ENCODE peak calls at places on chromosomes 12 and 14, in five cellular contexts. H, Q, S, A and B are unnamed samples.

GRCh38 chr12:58608711-58609110 is 311.6 kb downstream of the LRIG3 start:
- DNase-seq in Q (no peak), H (no peak), A (no peak), S (no peak), B (no peak)

GRCh38 chr14:32087173-32087861 is 10.2 kb downstream of the ARHGAP5 start:
- DNase-seq in Q (no peak), A (peak), S (no peak), H (peak), B (peak)

GRCh38 chr14:65813760-65814387 is 401.3 kb downstream of the FUT8 start:
- DNase-seq in S (no peak), H (no peak), A (no peak), Q (no peak), B (no peak)

GRCh38 chr14:104135904-104136471 is 2.4 kb upstream of the KIF26A start:
- DNase-seq in S (no peak), A (no peak), H (no peak), Q (no peak), B (no peak)

GRCh38 chr14:75705014-75705413 is 44.0 kb downstream of the TTLL5 start:
- DNase-seq in A (no peak), S (no peak), H (no peak), Q (no peak), B (no peak)

GRCh38 chr12:109650808-109651207 is 62.8 kb upstream of the FAM222A start:
- DNase-seq in H (no peak), Q (no peak), S (no peak), A (no peak), B (no peak)

GRCh38 chr12:112013601-112014402 is 576 bp downstream of the ERP29 start:
- DNase-seq in H (peak), A (peak), S (peak), Q (peak), B (peak)

GRCh38 chr14:55572578-55572977 is 7.4 kb upstream of the KTN1 start:
- DNase-seq in Q (peak), A (no peak), S (no peak), H (no peak), B (peak)

GRCh38 chr14:51860836-51861583 is 598 bp downstream of the GNG2 start:
- DNase-seq in S (no peak), Q (no peak), A (no peak), H (peak), B (peak)

GRCh38 chr14:41901089-41901488 is 294.4 kb downstream of the LRFN5 start:
- DNase-seq in H (no peak), S (no peak), Q (no peak), A (no peak), B (no peak)

GRCh38 chr12:121568971-121569808 is 11.6 kb downstream of the KDM2B start:
- DNase-seq in H (no peak), S (no peak), Q (no peak), A (no peak), B (no peak)

GRCh38 chr12:56775638-56776037 is 12.5 kb downstream of the HSD17B6 start:
- DNase-seq in S (no peak), H (no peak), A (no peak), Q (no peak), B (no peak)

GRCh38 chr14:52338282-52338681 is 24.2 kb downstream of the PTGER2 start:
- DNase-seq in S (peak), H (peak), A (peak), Q (peak), B (peak)

GRCh38 chr14:73833530-73834257 is 17.9 kb upstream of the PTGR2 start:
- DNase-seq in Q (no peak), A (no peak), S (peak), H (peak), B (peak)

GRCh38 chr14:32342151-32342853 is 13.2 kb downstream of the AKAP6 start:
- DNase-seq in S (no peak), Q (no peak), A (peak), H (no peak), B (peak)

GRCh38 chr12:70245458-70245857 is 2.2 kb downstream of the CNOT2 start:
- DNase-seq in A (no peak), Q (no peak), H (no peak), S (no peak), B (no peak)

GRCh38 chr12:131119936-131120335 is 166.2 kb downstream of the ADGRD1 start:
- DNase-seq in H (no peak), A (no peak), S (no peak), Q (no peak), B (no peak)

GRCh38 chr12:11805043-11805442 is 155.6 kb downstream of the ETV6 start:
- DNase-seq in A (no peak), Q (no peak), S (no peak), H (no peak), B (no peak)